ENCODE peak calls at places on chromosomes 12 and 14, in seven cellular contexts. O is HCT116, K is HepG2, T is K562, L is T47D, C is H1, R is GM12878. D is an unnamed sample.

GRCh38 chr14:74834682-74835392 is 41.1 kb downstream of the PROX2 start:
- DNase-seq in O (no peak), K (no peak), T (no peak), L (no peak), C (no peak), R (no peak), D (no peak)

GRCh38 chr12:124679533-124680371 is 112.3 kb upstream of the NCOR2 start:
- DNase-seq in O (no peak), K (peak; percentile 51), T (no peak), L (no peak), C (no peak), R (no peak), D (no peak)

GRCh38 chr14:79965896-79966295 is 245.4 kb downstream of the DIO2 start:
- DNase-seq in O (no peak), K (no peak), T (no peak), L (no peak), C (no peak), R (no peak), D (no peak)

GRCh38 chr12:104682790-104683279 is 226.1 kb downstream of the CHST11 start:
- DNase-seq in O (no peak), K (no peak), T (no peak), L (no peak), C (no peak), R (peak; percentile 51), D (no peak)

GRCh38 chr14:89613260-89614008 is 196.4 kb upstream of the FOXN3 start:
- DNase-seq in O (no peak), K (no peak), T (no peak), L (no peak), C (no peak), R (no peak), D (no peak)

GRCh38 chr12:4769073-4769472 is 48.9 kb downstream of the GALNT8 start:
- DNase-seq in O (no peak), K (no peak), T (no peak), L (no peak), C (no peak), R (no peak), D (no peak)

GRCh38 chr14:89455412-89455811 is 38.4 kb upstream of the FOXN3 start:
- DNase-seq in O (no peak), K (no peak), T (peak; percentile 55), L (no peak), C (no peak), R (no peak), D (peak; percentile 25)

GRCh38 chr14:57302883-57303282 is 34.1 kb downstream of the AP5M1 start:
- DNase-seq in O (no peak), K (no peak), T (peak; percentile 1), L (no peak), C (no peak), R (no peak), D (no peak)

GRCh38 chr12:30878034-30878433 is 48.5 kb upstream of the TSPAN11 start:
- DNase-seq in O (no peak), K (no peak), T (no peak), L (no peak), C (no peak), R (no peak), D (no peak)

GRCh38 chr12:7160183-7160582 is 29.3 kb upstream of the PEX5 start:
- DNase-seq in O (no peak), K (no peak), T (no peak), L (no peak), C (no peak), R (no peak), D (no peak)

GRCh38 chr14:81385824-81386223 is 14.3 kb downstream of the STON2 start:
- DNase-seq in O (no peak), K (no peak), T (no peak), L (no peak), C (no peak), R (no peak), D (no peak)

GRCh38 chr14:81388236-81388801 is 11.8 kb downstream of the STON2 start:
- DNase-seq in O (no peak), K (no peak), T (no peak), L (no peak), C (no peak), R (no peak), D (no peak)

GRCh38 chr14:81382517-81383225 is 17.5 kb downstream of the STON2 start:
- DNase-seq in O (no peak), K (no peak), T (no peak), L (no peak), C (no peak), R (no peak), D (no peak)

GRCh38 chr14:81384900-81385299 is 15.2 kb downstream of the STON2 start:
- DNase-seq in O (no peak), K (peak; percentile 10), T (no peak), L (no peak), C (no peak), R (no peak), D (no peak)

DNA sequence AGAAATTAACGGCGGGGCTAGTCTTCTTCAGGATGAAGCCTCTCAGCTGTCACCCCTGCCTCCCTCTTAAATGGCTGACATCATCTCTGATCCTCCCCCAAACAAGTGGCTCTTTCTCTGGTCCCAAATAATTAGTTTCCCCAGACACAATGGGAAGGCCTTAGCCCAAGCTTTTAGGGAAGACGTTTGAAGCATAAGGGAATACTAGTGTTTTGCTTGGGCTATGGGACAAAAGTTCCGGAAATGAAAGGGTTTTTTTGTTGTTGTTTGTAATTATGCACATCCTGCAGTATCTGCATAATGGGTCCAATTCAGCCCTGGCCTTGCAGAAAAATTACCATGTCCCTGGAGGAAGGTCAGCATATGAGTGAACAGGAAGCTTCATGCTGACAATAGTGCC is 13.7 kb downstream of the STON2 start:
- DNase-seq in O (no peak), K (no peak), T (no peak), L (no peak), C (no peak), R (no peak), D (no peak)
- TF ChIP-seq JUND in O (no peak), K (no peak), T (no peak), L (no peak), C (no peak), R (no peak), D (no peak)

DNA sequence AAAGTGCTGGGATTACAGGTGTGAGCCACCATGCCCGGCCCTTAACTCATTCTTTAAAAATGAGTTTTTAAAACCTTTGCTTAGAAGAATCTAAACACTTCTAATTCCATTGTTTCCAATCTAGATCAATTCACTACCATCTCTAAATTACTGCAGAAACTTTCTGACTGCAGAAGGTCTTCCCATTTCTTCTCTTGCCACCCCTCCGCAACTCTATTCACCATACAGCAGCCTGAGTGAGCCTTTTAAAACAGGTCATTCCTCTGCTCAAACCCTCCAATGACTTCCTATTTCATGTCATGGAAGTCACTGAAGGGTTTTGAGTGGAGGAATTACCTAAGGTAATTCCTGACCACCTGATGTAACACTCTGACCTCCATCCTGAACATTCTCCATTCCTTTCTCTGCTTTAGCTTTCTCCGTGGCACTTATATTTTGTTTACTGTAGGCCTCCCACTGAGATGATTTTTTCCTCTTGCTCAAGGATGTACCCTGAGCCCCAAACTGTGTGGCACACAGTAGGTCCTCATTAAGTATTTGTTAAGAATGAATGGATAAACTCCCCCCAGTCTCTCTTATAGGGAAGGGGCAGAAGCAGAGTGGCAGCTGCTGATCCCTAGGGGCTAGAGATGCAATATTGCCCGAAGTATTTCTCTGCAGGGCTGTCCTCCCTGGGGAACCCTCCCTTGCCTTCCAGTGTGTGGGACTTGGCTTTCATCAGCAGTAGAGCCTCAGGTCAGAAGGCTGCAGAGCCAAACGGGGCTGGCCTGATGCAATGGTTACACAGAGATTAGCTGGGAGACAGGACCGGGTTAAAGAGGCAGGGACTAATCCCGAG is 1.2 kb downstream of the DDIT3 start:
- DNase-seq in O (no peak), K (peak; percentile 60), T (peak; percentile 42), L (no peak), C (no peak), R (no peak), D (no peak)
- TF ChIP-seq JUND in O (no peak), K (no peak), T (no peak), L (no peak), C (no peak), R (no peak), D (no peak)

DNA sequence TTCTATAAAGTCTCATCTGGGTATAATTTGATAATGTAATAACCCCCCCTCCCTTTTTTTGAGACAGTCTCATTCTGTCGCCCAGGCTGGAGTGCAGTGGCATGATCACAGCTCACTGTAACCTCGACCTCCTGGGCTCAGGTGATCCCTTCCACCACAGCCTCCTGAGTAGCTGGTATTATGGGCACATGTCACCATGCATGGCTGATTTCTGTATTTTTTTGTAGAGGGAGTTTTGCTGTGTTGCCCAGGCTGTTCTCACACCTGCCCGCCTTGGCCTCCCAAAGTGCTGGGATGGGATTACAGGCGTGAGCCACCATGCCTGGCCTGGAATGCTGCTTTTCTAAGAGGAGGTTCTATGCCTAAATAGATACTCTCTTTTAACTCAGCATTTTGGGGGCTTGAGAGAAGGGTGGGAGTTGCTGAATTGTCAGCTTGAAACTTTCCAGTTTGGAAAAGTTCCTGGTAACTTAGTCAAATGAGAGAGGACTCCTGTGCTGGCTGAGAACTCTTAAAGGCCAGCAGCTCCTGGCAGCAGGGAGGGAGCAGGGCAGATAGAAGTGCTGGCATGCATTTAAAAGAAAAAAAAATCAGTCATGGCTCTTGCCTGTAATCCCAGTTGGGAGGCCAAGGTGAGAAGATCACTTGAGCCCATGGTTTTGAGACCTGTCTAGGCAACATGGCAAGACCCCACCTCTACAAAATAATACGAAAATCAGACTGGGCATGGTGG is 13.0 kb downstream of the NUDT4 start:
- DNase-seq in O (no peak), K (no peak), T (no peak), L (no peak), C (no peak), R (no peak), D (no peak)
- TF ChIP-seq JUND in O (no peak), K (no peak), T (no peak), L (no peak), C (no peak), R (no peak), D (no peak)

GRCh38 chr14:35338731-35339405 is 46.7 kb downstream of the PSMA6 start:
- DNase-seq in O (no peak), K (no peak), T (no peak), L (no peak), C (no peak), R (no peak), D (no peak)
- TF ChIP-seq JUND in O (no peak), K (no peak), T (no peak), L (no peak), C (no peak), R (no peak), D (no peak)

GRCh38 chr14:24632761-24633160 is 1.2 kb downstream of the GZMB start:
- DNase-seq in O (no peak), K (peak; percentile 2), T (no peak), L (no peak), C (no peak), R (no peak), D (no peak)

GRCh38 chr14:24633353-24633752 is 637 bp downstream of the GZMB start:
- DNase-seq in O (no peak), K (no peak), T (no peak), L (no peak), C (no peak), R (no peak), D (no peak)

GRCh38 chr14:24632336-24632735 is 1.7 kb downstream of the GZMB start:
- DNase-seq in O (no peak), K (no peak), T (no peak), L (no peak), C (no peak), R (no peak), D (no peak)

GRCh38 chr14:24631749-24632335 is 2.1 kb downstream of the GZMB start:
- DNase-seq in O (no peak), K (no peak), T (no peak), L (no peak), C (no peak), R (no peak), D (no peak)

GRCh38 chr14:24634158-24634557 is at the start of gene GZMB:
- DNase-seq in O (no peak), K (no peak), T (no peak), L (no peak), C (no peak), R (no peak), D (no peak)
- TF ChIP-seq JUND in O (no peak), K (no peak), T (no peak), L (no peak), C (no peak), R (no peak), D (no peak)

D was measured in SK-N-SH.